ENCODE peak calls at places on chromosomes 2 and 18, in eight cellular contexts. R is H1, I is HCT116, D is A549, W is K562, J is WTC11, V is SK-N-SH, H is NB4. N is an unnamed sample.

GRCh38 chr2:73175663-73176204 is 26.6 kb upstream of the NOTO start:
- DNase-seq in R (peak), I (no peak), D (no peak), W (peak), J (peak), V (peak), H (peak), N (peak)

GRCh38 chr2:64988420-64989125 is 626 bp upstream of the SLC1A4 start:
- DNase-seq in R (peak), I (peak), D (peak), W (peak), J (peak), V (peak), H (peak), N (peak)

GRCh38 chr2:144431384-144431783 is 88.5 kb downstream of the ZEB2 start:
- DNase-seq in R (no peak), I (no peak), D (no peak), W (no peak), J (no peak), V (no peak), H (no peak), N (no peak)

GRCh38 chr2:134253804-134254203 is at the start of gene MGAT5:
- DNase-seq in R (no peak), I (no peak), D (no peak), W (no peak), J (no peak), V (no peak), H (no peak), N (no peak)

GRCh38 chr18:36662000-36662399 is 166.8 kb downstream of the TPGS2 start:
- DNase-seq in R (no peak), I (no peak), D (peak), W (no peak), J (peak), V (no peak), H (peak), N (no peak)

GRCh38 chr2:241123816-241124536 is 21.9 kb upstream of the MTERF4 start:
- DNase-seq in R (no peak), I (no peak), D (no peak), W (no peak), J (no peak), V (no peak), H (no peak), N (no peak)

GRCh38 chr2:69781321-69782248 is 39.7 kb downstream of the ANXA4 start:
- DNase-seq in R (peak), I (no peak), D (peak), W (no peak), J (no peak), V (no peak), H (peak), N (peak)

GRCh38 chr2:54497738-54498680 is 41.9 kb downstream of the SPTBN1 start:
- DNase-seq in R (no peak), I (no peak), D (peak), W (peak), J (peak), V (no peak), H (peak), N (peak)

GRCh38 chr2:105455488-105455991 is 56.7 kb upstream of the FHL2 start:
- DNase-seq in R (no peak), I (peak), D (peak), W (no peak), J (no peak), V (peak), H (peak), N (peak)

GRCh38 chr2:241356871-241357260 is 781 bp downstream of the FARP2 start:
- DNase-seq in R (no peak), I (no peak), D (no peak), W (no peak), J (no peak), V (no peak), H (peak), N (no peak)

GRCh38 chr2:217014298-217015116 is 154.6 kb upstream of the TNP1 start:
- DNase-seq in R (no peak), I (no peak), D (no peak), W (no peak), J (no peak), V (no peak), H (no peak), N (no peak)

GRCh38 chr2:236158969-236159777 is 9.0 kb downstream of the GBX2 start:
- DNase-seq in R (peak), I (no peak), D (no peak), W (no peak), J (peak), V (no peak), H (no peak), N (no peak)

GRCh38 chr2:214542866-214543265 is 132.0 kb downstream of the VWC2L start:
- DNase-seq in R (no peak), I (no peak), D (no peak), W (no peak), J (no peak), V (no peak), H (no peak), N (no peak)

DNA sequence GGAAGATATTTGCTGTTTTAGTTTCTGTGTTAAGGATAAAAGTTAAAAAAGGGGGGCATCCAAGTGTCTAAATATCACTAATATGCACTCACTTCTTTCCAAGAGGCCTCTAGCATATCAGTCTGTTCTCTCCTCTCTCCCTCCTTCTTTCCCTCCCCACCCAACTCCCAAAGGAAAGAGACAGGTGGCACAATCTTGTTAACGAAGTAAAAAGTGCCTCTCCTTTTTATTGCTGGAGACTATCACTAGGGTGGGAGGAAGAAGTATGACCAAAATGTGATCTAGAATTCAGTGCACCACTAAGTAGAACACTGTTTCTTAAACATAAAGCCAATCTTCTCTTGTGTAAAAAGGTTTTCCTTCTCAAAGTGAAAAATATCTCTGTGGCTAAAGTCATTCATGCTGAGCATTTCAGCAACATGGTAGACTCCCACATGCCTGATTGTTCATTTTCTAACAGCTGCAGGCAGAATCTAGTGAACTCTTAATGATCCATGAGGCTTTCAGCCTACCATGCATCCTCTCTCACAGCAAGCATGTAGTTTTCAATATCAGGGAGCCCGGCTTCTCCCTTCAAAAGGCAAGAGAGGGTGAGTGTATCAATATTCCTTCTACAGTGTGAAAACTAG is 39.5 kb downstream of the RNU4ATAC start:
- DNase-seq in R (no peak), I (no peak), D (no peak), W (no peak), J (no peak), V (no peak), H (no peak), N (no peak)
- TF ChIP-seq MAX in R (no peak), I (no peak), D (no peak), W (no peak), J (no peak), V (no peak), H (no peak), N (no peak)

GRCh38 chr18:49481317-49481716 is 5.7 kb downstream of the C18orf32 start:
- DNase-seq in R (no peak), I (no peak), D (no peak), W (no peak), J (no peak), V (no peak), H (peak), N (no peak)

GRCh38 chr18:49479381-49480137 is 7.5 kb downstream of the C18orf32 start:
- DNase-seq in R (no peak), I (no peak), D (no peak), W (no peak), J (no peak), V (no peak), H (peak), N (no peak)

GRCh38 chr18:49486959-49487710 is at the start of gene C18orf32:
- DNase-seq in R (peak), I (peak), D (peak), W (peak), J (peak), V (peak), H (peak), N (peak)

GRCh38 chr18:49486617-49486958 is 446 bp downstream of the C18orf32 start:
- DNase-seq in R (no peak), I (no peak), D (no peak), W (no peak), J (no peak), V (no peak), H (no peak), N (no peak)

GRCh38 chr18:49483198-49483597 is 3.8 kb downstream of the C18orf32 start:
- DNase-seq in R (no peak), I (no peak), D (no peak), W (no peak), J (no peak), V (peak), H (no peak), N (no peak)
- TF ChIP-seq MAX in R (no peak), I (no peak), D (no peak), W (no peak), J (no peak), V (no peak), H (no peak), N (no peak)

DNA sequence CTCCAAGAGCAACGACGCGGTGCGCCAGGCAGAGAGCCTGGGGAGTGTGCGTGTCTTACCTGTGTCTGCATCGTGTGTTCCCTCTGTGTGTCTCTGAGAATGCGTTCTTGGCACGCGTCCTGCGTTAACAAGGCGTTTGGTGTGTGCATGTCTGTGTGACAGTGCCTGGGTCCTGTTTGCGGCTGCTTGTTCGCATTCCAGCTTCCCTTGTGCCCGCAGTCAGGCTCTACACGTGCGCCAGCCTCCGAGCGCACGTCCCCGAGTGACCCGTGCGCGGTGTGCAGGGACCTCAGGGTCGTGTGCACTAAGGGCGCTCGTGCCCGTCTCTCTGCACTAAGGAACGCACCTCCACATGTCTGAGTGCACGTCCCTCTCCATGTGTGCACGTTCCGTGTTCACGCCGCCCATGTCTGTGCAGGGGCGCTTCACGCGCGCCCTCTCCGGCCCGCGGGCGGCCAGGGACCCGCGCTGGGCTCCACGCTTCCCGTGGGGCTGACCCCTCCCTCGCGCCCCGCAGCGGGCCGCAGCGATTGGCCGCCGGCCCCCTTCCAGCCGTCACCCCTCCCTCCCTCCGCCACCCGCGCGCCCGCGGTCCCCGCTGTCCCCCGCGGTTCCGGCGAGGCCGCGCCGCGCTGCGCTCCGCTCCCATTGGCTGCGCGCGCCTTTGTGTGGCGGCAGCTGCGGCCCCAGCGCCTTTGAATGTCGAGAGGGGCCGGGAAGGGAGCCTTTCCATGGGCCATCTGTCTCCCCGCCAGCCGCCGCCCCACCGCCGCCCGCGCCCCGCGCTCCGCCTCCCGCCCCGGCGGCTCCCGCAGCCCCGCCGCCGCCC is 229.4 kb downstream of the HAUS1 start:
- DNase-seq in R (peak), I (peak), D (peak), W (peak), J (peak), V (peak), H (peak), N (no peak)
- TF ChIP-seq MAX in R (peak), I (peak), D (no peak), W (no peak), J (peak), V (peak), H (no peak), N (no peak)

GRCh38 chr2:157901325-157901724 is 25.2 kb upstream of the ACVR1 start:
- DNase-seq in R (no peak), I (no peak), D (no peak), W (no peak), J (no peak), V (no peak), H (no peak), N (no peak)
- TF ChIP-seq MAX in R (no peak), I (no peak), D (no peak), W (no peak), J (no peak), V (no peak), H (no peak), N (no peak)

DNA sequence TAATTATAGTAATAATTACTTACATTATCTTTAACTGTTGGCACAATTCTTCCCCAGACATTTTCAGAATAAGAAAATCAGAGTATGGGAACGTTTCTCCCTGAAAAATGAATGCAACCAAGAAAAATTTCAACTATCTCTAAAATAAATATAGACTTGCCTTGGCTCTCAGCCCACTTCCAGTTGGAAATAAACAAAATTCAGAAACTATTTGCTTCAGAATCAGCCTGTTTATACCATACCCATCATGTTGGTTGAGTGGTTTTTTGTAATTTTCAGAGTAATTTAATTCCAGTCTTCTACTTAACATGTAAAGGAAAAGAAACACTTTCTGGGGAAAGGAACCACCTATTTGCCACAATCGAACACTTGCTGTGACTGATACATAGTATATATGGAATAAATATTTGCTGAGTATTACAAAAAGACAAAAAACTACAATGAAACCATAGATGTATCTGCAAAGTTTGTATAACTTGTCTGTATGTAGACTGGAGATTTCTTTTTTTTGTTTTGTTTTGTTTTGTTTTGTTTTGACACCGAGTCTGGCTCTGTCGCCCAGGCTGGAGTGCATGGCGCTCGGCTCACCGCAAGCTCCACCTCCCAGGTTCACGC is 165.5 kb downstream of the TMX3 start:
- DNase-seq in R (no peak), I (no peak), D (no peak), W (no peak), J (no peak), V (no peak), H (no peak), N (no peak)
- TF ChIP-seq MAX in R (no peak), I (no peak), D (no peak), W (no peak), J (no peak), V (no peak), H (no peak), N (no peak)

GRCh38 chr2:176652300-176653182 is 383.3 kb downstream of the MTX2 start:
- DNase-seq in R (no peak), I (peak), D (peak), W (peak), J (no peak), V (peak), H (peak), N (peak)
- TF ChIP-seq MAX in R (no peak), I (peak), D (no peak), W (no peak), J (no peak), V (no peak), H (no peak), N (no peak)

DNA sequence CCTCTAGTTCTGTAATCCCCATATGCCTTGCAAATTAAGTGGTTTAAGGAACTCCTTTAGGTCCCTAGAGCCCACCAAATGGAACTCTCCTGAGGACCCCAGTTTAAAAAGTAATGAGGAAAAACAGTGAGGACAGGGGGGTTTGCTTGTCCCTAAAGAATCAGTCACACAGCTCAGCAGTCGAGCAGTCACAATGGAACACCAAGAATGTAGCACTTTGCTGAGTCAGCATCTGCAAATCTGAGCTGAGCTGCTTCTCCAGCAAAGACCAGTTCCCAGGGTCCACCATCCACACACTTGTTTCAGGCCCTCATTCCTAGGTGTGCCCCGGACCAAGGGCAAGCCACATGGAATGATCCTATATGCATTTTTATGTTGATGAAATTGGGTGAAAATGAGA is 46.2 kb upstream of the NEDD4L start:
- DNase-seq in R (no peak), I (no peak), D (no peak), W (no peak), J (no peak), V (no peak), H (no peak), N (no peak)
- TF ChIP-seq MAX in R (no peak), I (no peak), D (no peak), W (no peak), J (no peak), V (no peak), H (no peak), N (no peak)

GRCh38 chr2:182504903-182505302 is 78.1 kb upstream of the PDE1A start:
- DNase-seq in R (no peak), I (no peak), D (no peak), W (no peak), J (no peak), V (no peak), H (no peak), N (no peak)
- TF ChIP-seq MAX in R (no peak), I (no peak), D (no peak), W (no peak), J (no peak), V (no peak), H (no peak), N (no peak)

GRCh38 chr2:75238670-75239330 is 39.5 kb upstream of the TACR1 start:
- DNase-seq in R (no peak), I (no peak), D (peak), W (no peak), J (no peak), V (no peak), H (no peak), N (no peak)
- TF ChIP-seq MAX in R (no peak), I (no peak), D (peak), W (no peak), J (no peak), V (no peak), H (no peak), N (no peak)

GRCh38 chr2:43224131-43224570 is 2.3 kb downstream of the ZFP36L2 start:
- DNase-seq in R (peak), I (no peak), D (peak), W (no peak), J (peak), V (peak), H (peak), N (peak)

GRCh38 chr2:43223412-43224040 is 2.9 kb downstream of the ZFP36L2 start:
- DNase-seq in R (no peak), I (no peak), D (peak), W (no peak), J (no peak), V (no peak), H (peak), N (peak)

GRCh38 chr2:43220982-43221659 is 5.3 kb downstream of the ZFP36L2 start:
- DNase-seq in R (peak), I (no peak), D (no peak), W (no peak), J (peak), V (peak), H (peak), N (peak)

GRCh38 chr2:43221660-43222471 is 4.5 kb downstream of the ZFP36L2 start:
- DNase-seq in R (peak), I (peak), D (peak), W (peak), J (peak), V (peak), H (peak), N (peak)

GRCh38 chr2:43222472-43223146 is 3.8 kb downstream of the ZFP36L2 start:
- DNase-seq in R (no peak), I (no peak), D (no peak), W (no peak), J (no peak), V (no peak), H (peak), N (no peak)
- TF ChIP-seq MAX in R (no peak), I (no peak), D (no peak), W (no peak), J (no peak), V (no peak), H (no peak), N (no peak)

N was measured in endothelial cell of umbilical vein.